ENCODE peak calls at places on chromosomes 3 and 15, in eight cellular contexts. M, N, S, R, V, E, O and Y are unnamed samples.

GRCh38 chr3:4565806-4566501 is 72.8 kb downstream of the ITPR1 start:
- DNase-seq in O (no peak), R (no peak), V (no peak), E (no peak), N (no peak), M (no peak), S (no peak), Y (no peak)

GRCh38 chr3:134677196-134677986 is 26.6 kb upstream of the KY start:
- DNase-seq in E (peak), M (no peak), O (peak), S (no peak), N (peak), R (peak), V (no peak), Y (no peak)

GRCh38 chr3:140408252-140408651 is 269.6 kb upstream of the TRIM42 start:
- DNase-seq in S (no peak), E (no peak), N (no peak), R (no peak), O (no peak), V (no peak), M (no peak), Y (no peak)

GRCh38 chr3:94360982-94361381 is 298.1 kb downstream of the NSUN3 start:
- DNase-seq in O (peak), R (no peak), N (no peak), M (no peak), E (no peak), V (no peak), S (no peak), Y (no peak)

GRCh38 chr3:194840661-194841514 is 155.2 kb downstream of the FAM43A start:
- DNase-seq in N (no peak), O (no peak), M (no peak), E (no peak), R (peak), S (no peak), V (no peak), Y (no peak)

GRCh38 chr3:74423867-74424266 is 190.6 kb downstream of the CNTN3 start:
- DNase-seq in R (no peak), S (no peak), M (no peak), E (no peak), O (no peak), V (no peak), N (no peak), Y (no peak)

GRCh38 chr3:63967675-63968611 is 55.4 kb downstream of the PSMD6 start:
- DNase-seq in O (peak), R (peak), E (peak), N (peak), M (no peak), V (peak), S (no peak), Y (no peak)

GRCh38 chr15:26038693-26039092 is 175.6 kb upstream of the ATP10A start:
- DNase-seq in V (no peak), E (peak), M (no peak), O (no peak), S (no peak), R (no peak), N (no peak), Y (no peak)

GRCh38 chr3:131883711-131884407 is 151.0 kb downstream of the CPNE4 start:
- DNase-seq in R (no peak), S (no peak), V (peak), M (no peak), O (no peak), N (no peak), E (no peak), Y (no peak)

GRCh38 chr3:125002414-125002811 is 53.4 kb downstream of the HEG1 start:
- DNase-seq in N (no peak), M (no peak), O (no peak), V (no peak), E (no peak), S (no peak), R (no peak), Y (no peak)

GRCh38 chr15:84714816-84715215 is 1.1 kb downstream of the SEC11A start:
- DNase-seq in N (no peak), R (peak), M (no peak), O (no peak), V (no peak), E (no peak), S (no peak), Y (no peak)

GRCh38 chr3:129311054-129311902 is 32.6 kb downstream of the HMCES start:
- DNase-seq in S (no peak), M (no peak), V (no peak), R (no peak), O (no peak), E (no peak), N (no peak), Y (no peak)

GRCh38 chr3:195117978-195118581 is 152.9 kb downstream of the XXYLT1 start:
- DNase-seq in M (no peak), R (peak), E (no peak), S (no peak), O (no peak), V (no peak), N (peak), Y (no peak)

GRCh38 chr3:190432216-190432615 is 17.5 kb downstream of the TMEM207 start:
- DNase-seq in O (no peak), S (no peak), M (no peak), R (no peak), V (peak), N (no peak), E (no peak), Y (no peak)

GRCh38 chr3:112605285-112605684 is 35.7 kb downstream of the CCDC80 start:
- DNase-seq in E (no peak), R (no peak), M (no peak), O (no peak), N (no peak), V (peak), S (no peak), Y (no peak)

GRCh38 chr3:58116161-58116955 is 94.4 kb downstream of the DNASE1L3 start:
- DNase-seq in N (peak), S (peak), M (no peak), O (no peak), E (no peak), V (no peak), R (no peak), Y (no peak)

GRCh38 chr15:38486946-38487345 is 33.0 kb downstream of the FAM98B start:
- DNase-seq in E (no peak), N (peak), R (no peak), M (no peak), S (no peak), V (no peak), O (no peak), Y (no peak)

GRCh38 chr15:39177561-39177960 is 403.3 kb upstream of the THBS1 start:
- DNase-seq in V (no peak), E (no peak), M (no peak), N (no peak), S (no peak), O (no peak), R (no peak), Y (no peak)

GRCh38 chr3:52313774-52314188 is 2.3 kb upstream of the DNAH1 start:
- DNase-seq in E (no peak), R (no peak), O (no peak), S (no peak), N (peak), V (peak), M (no peak), Y (no peak)

GRCh38 chr3:183513046-183513706 is 42.3 kb downstream of the KLHL6 start:
- DNase-seq in M (no peak), O (no peak), R (no peak), V (no peak), E (no peak), N (peak), S (peak), Y (peak)

GRCh38 chr15:39479916-39480315 is 101.0 kb upstream of the THBS1 start:
- DNase-seq in E (no peak), M (no peak), N (no peak), O (no peak), S (no peak), R (no peak), V (peak), Y (no peak)

GRCh38 chr15:90698629-90699028 is 18.5 kb upstream of the BLM start:
- DNase-seq in O (no peak), N (no peak), E (no peak), S (no peak), V (no peak), M (no peak), R (no peak), Y (peak)

GRCh38 chr3:159380891-159381290 is 579.0 kb downstream of the MFSD1 start:
- DNase-seq in S (no peak), E (no peak), O (no peak), R (no peak), V (peak), N (no peak), M (no peak), Y (no peak)

GRCh38 chr3:178320481-178321352 is 215.5 kb upstream of the KCNMB2 start:
- DNase-seq in O (peak), V (peak), R (peak), E (no peak), N (no peak), M (no peak), S (no peak), Y (no peak)